ENCODE peak calls at places on chromosomes 6 and 20, in ten cellular contexts. O, L, F, X, U, T, S, V, R and Y are unnamed samples.

GRCh38 chr6:148347076-148348054 is 4.7 kb downstream of the SASH1 start:
- DNase-seq in L (peak), U (no peak), T (no peak), S (no peak), R (no peak), V (no peak), F (no peak), X (no peak), O (no peak), Y (no peak)

GRCh38 chr6:134372603-134373281 is 54.8 kb upstream of the SGK1 start:
- DNase-seq in V (no peak), S (no peak), O (no peak), T (no peak), U (peak), R (peak), F (no peak), L (no peak), X (no peak), Y (peak)

GRCh38 chr6:82270791-82271392 is 23.3 kb upstream of the IBTK start:
- DNase-seq in F (no peak), O (no peak), X (no peak), S (no peak), V (peak), U (peak), R (no peak), L (peak), T (peak), Y (peak)

GRCh38 chr6:82781805-82782204 is 283.8 kb downstream of the UBE3D start:
- DNase-seq in O (no peak), L (no peak), X (no peak), T (no peak), U (no peak), F (no peak), V (no peak), S (no peak), R (no peak), Y (no peak)

GRCh38 chr6:129215916-129216525 is 333.1 kb downstream of the LAMA2 start:
- DNase-seq in V (no peak), L (no peak), O (no peak), R (no peak), F (no peak), X (no peak), U (no peak), T (no peak), S (no peak), Y (peak)

GRCh38 chr6:106084106-106084963 is 1.8 kb upstream of the PRDM1 start:
- DNase-seq in F (no peak), L (peak), X (no peak), U (peak), S (peak), T (peak), R (no peak), O (no peak), V (peak), Y (peak)

GRCh38 chr6:107132330-107132954 is 17.1 kb upstream of the BEND3 start:
- DNase-seq in V (peak), F (no peak), R (no peak), L (peak), X (no peak), U (peak), S (peak), O (no peak), T (no peak), Y (peak)

GRCh38 chr20:18705490-18705889 is 108.1 kb upstream of the SCP2D1 start:
- DNase-seq in L (no peak), U (peak), V (no peak), R (no peak), S (no peak), O (no peak), T (no peak), X (no peak), F (no peak), Y (no peak)

GRCh38 chr20:2208897-2209296 is 86.9 kb upstream of the TGM3 start:
- DNase-seq in X (no peak), F (no peak), L (no peak), S (no peak), T (no peak), R (no peak), V (no peak), O (no peak), U (no peak), Y (no peak)

GRCh38 chr20:35049776-35050352 is 42.7 kb downstream of the TRPC4AP start:
- DNase-seq in F (no peak), S (no peak), U (peak), V (no peak), O (no peak), L (no peak), R (no peak), T (no peak), X (no peak), Y (no peak)

GRCh38 chr6:84428300-84428907 is 201.0 kb upstream of the CEP162 start:
- DNase-seq in X (no peak), T (peak), L (peak), F (no peak), O (no peak), R (peak), V (peak), S (peak), U (peak), Y (peak)

GRCh38 chr6:867378-867777 is 174.4 kb upstream of the EXOC2 start:
- DNase-seq in F (no peak), V (no peak), O (no peak), S (no peak), T (no peak), X (no peak), U (no peak), R (no peak), L (no peak), Y (no peak)

GRCh38 chr6:42295181-42295580 is 77.5 kb upstream of the MRPS10 start:
- DNase-seq in O (no peak), U (no peak), R (no peak), V (no peak), X (no peak), L (no peak), F (no peak), S (no peak), T (no peak), Y (no peak)

GRCh38 chr6:5537967-5538366 is 276.7 kb downstream of the FARS2 start:
- DNase-seq in F (no peak), R (no peak), X (no peak), L (no peak), U (peak), T (no peak), O (no peak), S (no peak), V (no peak), Y (peak)

GRCh38 chr6:168050861-168051586 is 28.0 kb downstream of the FRMD1 start:
- DNase-seq in O (no peak), V (no peak), S (peak), T (no peak), F (no peak), X (no peak), L (peak), R (no peak), U (peak), Y (no peak)

GRCh38 chr6:154509421-154510143 is 903 bp downstream of the CNKSR3 start:
- DNase-seq in S (peak), O (peak), T (peak), X (peak), F (peak), L (peak), V (no peak), U (peak), R (peak), Y (no peak)

GRCh38 chr20:45924391-45925261 is 9.9 kb upstream of the PCIF1 start:
- DNase-seq in X (peak), L (no peak), T (no peak), S (no peak), V (no peak), R (no peak), F (peak), U (peak), O (no peak), Y (no peak)

GRCh38 chr20:56391596-56392281 is at the start of gene AURKA:
- DNase-seq in R (no peak), F (no peak), T (no peak), L (peak), U (peak), V (no peak), O (no peak), X (no peak), S (no peak), Y (no peak)

GRCh38 chr6:67629268-67629667 is 1005.8 kb upstream of the ADGRB3 start:
- DNase-seq in S (no peak), U (peak), X (no peak), O (no peak), F (no peak), V (no peak), T (no peak), L (no peak), R (no peak), Y (no peak)

GRCh38 chr6:82337688-82338257 is 25.8 kb upstream of the TPBG start:
- DNase-seq in R (no peak), S (no peak), U (no peak), X (no peak), O (no peak), T (peak), F (no peak), L (peak), V (no peak), Y (peak)

GRCh38 chr6:85096976-85097375 is 332.6 kb upstream of the TBX18 start:
- DNase-seq in S (no peak), L (no peak), U (no peak), V (no peak), F (no peak), T (peak), X (no peak), R (no peak), O (no peak), Y (peak)

GRCh38 chr6:90068264-90068663 is 174.0 kb downstream of the GJA10 start:
- DNase-seq in F (peak), U (peak), V (no peak), X (no peak), T (peak), L (no peak), R (no peak), O (no peak), S (no peak), Y (peak)

GRCh38 chr6:140071601-140072062 is 697.2 kb upstream of the CITED2 start:
- DNase-seq in R (no peak), U (peak), L (no peak), X (no peak), O (no peak), T (peak), V (peak), F (no peak), S (no peak), Y (peak)

GRCh38 chr6:55528624-55529023 is 50.4 kb downstream of the HMGCLL1 start:
- DNase-seq in U (peak), S (peak), R (no peak), L (peak), X (no peak), F (no peak), O (no peak), T (peak), V (peak), Y (peak)

GRCh38 chr20:21101453-21102251 is 4.5 kb downstream of the LINC00237 start:
- DNase-seq in L (peak), S (peak), U (no peak), X (no peak), F (no peak), T (no peak), O (peak), R (no peak), V (peak), Y (no peak)

GRCh38 chr6:17663203-17663602 is 43.5 kb downstream of the NUP153 start:
- DNase-seq in F (no peak), O (no peak), R (no peak), X (no peak), L (no peak), U (no peak), T (no peak), V (no peak), S (no peak), Y (no peak)

GRCh38 chr20:31861346-31862156 is 8.8 kb downstream of the DUSP15 start:
- DNase-seq in X (no peak), U (peak), L (peak), V (peak), O (peak), T (peak), F (peak), R (no peak), S (peak), Y (peak)

GRCh38 chr6:169045486-169045885 is 208.2 kb downstream of the THBS2 start:
- DNase-seq in R (peak), F (no peak), O (no peak), T (no peak), X (peak), S (no peak), V (peak), L (no peak), U (no peak), Y (no peak)

GRCh38 chr6:31356216-31356945 is 598 bp downstream of the HLA-B start:
- DNase-seq in S (peak), F (peak), V (peak), O (peak), X (no peak), U (peak), T (peak), R (peak), L (peak), Y (no peak)

GRCh38 chr6:159505140-159505922 is 187.7 kb downstream of the SOD2 start:
- DNase-seq in F (peak), S (no peak), T (no peak), O (no peak), V (no peak), X (no peak), L (no peak), R (no peak), U (no peak), Y (no peak)

GRCh38 chr6:67735623-67736022 is 899.5 kb upstream of the ADGRB3 start:
- DNase-seq in U (no peak), L (no peak), O (no peak), F (no peak), X (no peak), R (no peak), S (no peak), V (no peak), T (no peak), Y (no peak)

GRCh38 chr6:70108230-70108629 is 194.7 kb downstream of the COL9A1 start:
- DNase-seq in O (no peak), T (peak), L (peak), X (no peak), V (peak), F (no peak), S (no peak), U (peak), R (no peak), Y (peak)

GRCh38 chr6:138323821-138324220 is 53.9 kb upstream of the SMIM28 start:
- DNase-seq in O (no peak), S (no peak), L (no peak), R (no peak), V (no peak), X (no peak), U (no peak), F (no peak), T (no peak), Y (no peak)

GRCh38 chr20:1165521-1165920 is 19.3 kb downstream of the TMEM74B start:
- DNase-seq in V (no peak), X (no peak), O (no peak), L (no peak), R (no peak), F (no peak), T (no peak), S (peak), U (no peak), Y (no peak)

GRCh38 chr20:23226612-23227265 is 123.9 kb upstream of the NXT1 start:
- DNase-seq in F (no peak), T (no peak), S (no peak), V (no peak), O (no peak), R (no peak), U (no peak), L (no peak), X (no peak), Y (no peak)
- TF ChIP-seq CTCF in F (no peak), T (no peak), S (peak), V (no peak), O (no peak), R (no peak), U (no peak), L (no peak), X (no peak), Y (no peak)

GRCh38 chr6:166275714-166276166 is 32.5 kb downstream of the PRR18 start:
- DNase-seq in X (no peak), V (peak), L (peak), R (peak), S (peak), U (peak), F (peak), O (peak), T (peak), Y (no peak)
- H3K4me3 ChIP-seq in X (no peak), V (no peak), L (no peak), R (no peak), S (no peak), U (no peak), F (no peak), O (no peak), T (no peak), Y (no peak)

GRCh38 chr6:22349051-22349450 is 52.2 kb upstream of the PRL start:
- DNase-seq in U (no peak), O (no peak), L (no peak), R (no peak), F (no peak), V (no peak), S (peak), X (no peak), T (no peak), Y (no peak)

GRCh38 chr6:22349528-22349927 is 52.7 kb upstream of the PRL start:
- DNase-seq in S (no peak), U (no peak), R (no peak), V (no peak), X (no peak), T (no peak), O (no peak), L (no peak), F (no peak), Y (no peak)

GRCh38 chr6:22343864-22344263 is 47.0 kb upstream of the PRL start:
- DNase-seq in X (no peak), U (no peak), L (peak), V (no peak), T (no peak), S (no peak), F (no peak), R (no peak), O (no peak), Y (peak)
- TF ChIP-seq CTCF in X (no peak), U (no peak), L (peak), V (peak), T (no peak), S (peak), F (no peak), R (no peak), O (no peak), Y (peak)

GRCh38 chr20:48682529-48683385 is 145.0 kb downstream of the PREX1 start:
- DNase-seq in U (peak), L (peak), R (peak), T (peak), F (peak), V (no peak), O (peak), S (peak), X (peak), Y (peak)

GRCh38 chr20:48683467-48684175 is 144.2 kb downstream of the PREX1 start:
- DNase-seq in R (no peak), S (no peak), T (no peak), L (no peak), X (no peak), V (no peak), O (peak), U (no peak), F (no peak), Y (no peak)

GRCh38 chr20:48680650-48681049 is 147.1 kb downstream of the PREX1 start:
- DNase-seq in R (no peak), O (peak), T (no peak), L (no peak), S (no peak), V (no peak), X (no peak), U (no peak), F (no peak), Y (no peak)

GRCh38 chr20:48681201-48681881 is 146.5 kb downstream of the PREX1 start:
- DNase-seq in L (no peak), V (no peak), F (no peak), X (no peak), U (no peak), S (no peak), O (peak), R (no peak), T (no peak), Y (no peak)

DNA sequence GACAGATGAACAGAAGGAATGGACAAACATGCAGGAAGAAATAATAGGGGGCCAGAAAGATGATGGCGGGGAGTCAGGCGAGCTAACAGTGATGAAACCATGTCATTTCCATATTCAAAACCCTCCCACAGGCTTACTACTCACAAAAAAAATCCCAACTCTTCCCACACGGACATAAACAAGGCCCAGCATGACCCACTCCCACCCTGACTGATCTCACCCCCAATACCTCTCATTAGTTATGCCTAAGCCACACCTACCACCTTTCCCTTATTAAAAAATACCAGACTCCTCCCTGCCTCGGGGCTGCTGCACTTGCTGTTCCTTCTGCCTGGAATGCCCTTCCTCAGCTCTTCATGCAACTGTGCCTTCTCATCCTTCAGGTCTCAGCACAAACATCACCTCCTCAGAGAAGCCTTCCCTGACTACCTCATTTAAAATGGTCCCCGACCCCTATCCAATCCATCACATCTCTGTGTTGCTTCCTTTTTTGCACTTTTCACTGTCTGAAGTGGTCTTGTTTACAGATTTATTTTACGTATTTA is 145.8 kb downstream of the PREX1 start:
- DNase-seq in S (no peak), R (no peak), U (no peak), V (no peak), L (no peak), F (no peak), O (no peak), T (no peak), X (no peak), Y (no peak)
- H3K4me3 ChIP-seq in S (no peak), R (no peak), U (no peak), V (no peak), L (no peak), F (no peak), O (no peak), T (no peak), X (no peak), Y (no peak)

GRCh38 chr6:33206864-33207568 is 1.3 kb upstream of the RING1 start:
- DNase-seq in T (no peak), U (peak), L (peak), X (no peak), O (peak), S (peak), V (no peak), R (peak), F (no peak), Y (peak)

GRCh38 chr6:33206027-33206863 is 1.8 kb downstream of the HSD17B8 start:
- DNase-seq in T (no peak), O (no peak), V (no peak), F (no peak), R (peak), X (no peak), S (no peak), L (no peak), U (no peak), Y (peak)

GRCh38 chr6:33209856-33210255 is 1.6 kb downstream of the RING1 start:
- DNase-seq in X (no peak), U (no peak), L (no peak), O (no peak), T (no peak), S (no peak), F (no peak), V (no peak), R (peak), Y (no peak)

GRCh38 chr6:33207569-33208088 is 671 bp upstream of the RING1 start:
- DNase-seq in X (no peak), O (peak), U (peak), L (peak), F (no peak), V (no peak), S (peak), T (peak), R (peak), Y (peak)

GRCh38 chr6:33208089-33208967 is at the start of gene RING1:
- DNase-seq in O (peak), S (peak), U (peak), R (peak), F (peak), T (peak), X (peak), L (peak), V (peak), Y (peak)
- TF ChIP-seq CTCF in O (no peak), S (no peak), U (no peak), R (no peak), F (no peak), T (no peak), X (no peak), L (no peak), V (no peak), Y (no peak)